ENCODE peak calls at places on chromosome 10, in four cellular contexts. W is K562, Q is HCT116, U is SK-N-SH. F is an unnamed sample.

GRCh38 chr10:86265236-86265876 is 101.2 kb downstream of the GRID1 start:
- DNase-seq in W (no peak), Q (no peak), U (peak), F (no peak)

GRCh38 chr10:118873738-118874105 is 119.0 kb upstream of the CACUL1 start:
- DNase-seq in W (no peak), Q (no peak), U (no peak), F (no peak)

GRCh38 chr10:71314028-71314693 is 4.9 kb upstream of the SLC29A3 start:
- DNase-seq in W (peak), Q (peak), U (peak), F (no peak)

GRCh38 chr10:29343607-29344038 is 54.8 kb downstream of the LYZL1 start:
- DNase-seq in W (no peak), Q (no peak), U (no peak), F (no peak)

GRCh38 chr10:10804998-10805737 is 212.5 kb upstream of the CELF2 start:
- DNase-seq in W (no peak), Q (no peak), U (no peak), F (peak)

GRCh38 chr10:132632091-132632561 is 94.5 kb downstream of the INPP5A start:
- DNase-seq in W (no peak), Q (no peak), U (no peak), F (no peak)

GRCh38 chr10:6583447-6583846 is 3.4 kb upstream of the PRKCQ start:
- DNase-seq in W (peak), Q (no peak), U (no peak), F (no peak)

GRCh38 chr10:110336111-110336721 is 31.5 kb upstream of the SMNDC1 start:
- DNase-seq in W (no peak), Q (no peak), U (peak), F (no peak)

GRCh38 chr10:110918269-110918632 is 729 bp downstream of the BBIP1 start:
- DNase-seq in W (peak), Q (peak), U (no peak), F (peak)

GRCh38 chr10:29319205-29319781 is 30.4 kb downstream of the LYZL1 start:
- DNase-seq in W (no peak), Q (no peak), U (no peak), F (peak)

GRCh38 chr10:15200626-15201025 is 32.1 kb upstream of the NMT2 start:
- DNase-seq in W (no peak), Q (peak), U (no peak), F (peak)

GRCh38 chr10:68302503-68302823 is 29.4 kb upstream of the HNRNPH3 start:
- DNase-seq in W (no peak), Q (no peak), U (no peak), F (no peak)

GRCh38 chr10:68302871-68303270 is 29.0 kb upstream of the HNRNPH3 start:
- DNase-seq in W (no peak), Q (no peak), U (no peak), F (no peak)

GRCh38 chr10:68301790-68302502 is 29.9 kb upstream of the HNRNPH3 start:
- DNase-seq in W (peak), Q (peak), U (peak), F (peak)

GRCh38 chr10:68303849-68304412 is 27.9 kb upstream of the HNRNPH3 start:
- DNase-seq in W (no peak), Q (no peak), U (no peak), F (peak)

DNA sequence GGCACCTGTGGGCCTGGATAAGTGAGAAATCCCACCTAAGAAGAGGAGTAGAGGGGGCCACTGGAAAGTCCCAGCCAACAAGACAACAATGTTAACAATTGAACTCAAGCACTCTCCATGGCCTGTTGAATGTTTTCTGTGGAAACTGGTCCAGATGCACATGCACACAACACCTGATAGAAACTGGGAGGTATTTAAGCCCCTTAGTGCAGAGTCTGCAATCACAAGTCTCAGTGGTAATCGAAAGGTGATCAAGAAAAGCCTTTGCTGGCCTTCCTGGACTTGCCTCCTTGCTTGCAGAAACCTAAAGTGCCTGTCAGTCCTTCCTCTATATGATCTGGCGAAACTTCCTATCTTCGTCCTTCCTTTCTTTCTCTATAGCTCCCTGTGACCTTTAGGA is 30.6 kb upstream of the HNRNPH3 start:
- DNase-seq in W (no peak), Q (no peak), U (no peak), F (no peak)
- TF ChIP-seq ELF1 in W (no peak), Q (no peak), U (no peak), F (no peak)

GRCh38 chr10:101658910-101659309 is 36.1 kb downstream of the FBXW4 start:
- DNase-seq in W (no peak), Q (no peak), U (no peak), F (no peak)

GRCh38 chr10:101655581-101655980 is 39.4 kb downstream of the FBXW4 start:
- DNase-seq in W (no peak), Q (no peak), U (no peak), F (no peak)

GRCh38 chr10:101653536-101653935 is 41.4 kb downstream of the FBXW4 start:
- DNase-seq in W (no peak), Q (no peak), U (no peak), F (no peak)

GRCh38 chr10:101660268-101660667 is 34.7 kb downstream of the FBXW4 start:
- DNase-seq in W (no peak), Q (no peak), U (no peak), F (no peak)

DNA sequence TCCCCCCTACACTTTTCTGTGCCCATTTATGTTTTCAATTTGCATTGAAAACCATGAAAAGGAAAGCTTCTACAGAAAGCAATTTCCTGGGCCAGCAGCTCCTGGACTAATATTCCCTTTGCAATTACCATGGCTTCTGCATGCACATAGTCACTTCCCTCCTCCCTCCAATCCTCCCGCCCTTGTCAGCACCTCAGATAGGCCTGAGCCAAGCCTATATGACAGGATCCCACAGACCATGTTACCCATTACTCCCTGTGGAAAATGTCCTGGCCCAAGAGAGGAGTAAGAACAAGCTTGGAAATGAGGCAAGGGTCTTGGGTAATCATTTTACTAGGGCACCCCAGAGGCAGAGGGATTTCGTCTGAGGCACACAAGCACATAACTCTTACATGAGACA is 38.1 kb downstream of the FBXW4 start:
- DNase-seq in W (no peak), Q (no peak), U (no peak), F (no peak)
- TF ChIP-seq ELF1 in W (no peak), Q (no peak), U (no peak), F (no peak)

GRCh38 chr10:13990392-13990805 is 340.3 kb downstream of the FRMD4A start:
- DNase-seq in W (no peak), Q (no peak), U (no peak), F (no peak)

GRCh38 chr10:13991353-13991752 is 339.4 kb downstream of the FRMD4A start:
- DNase-seq in W (no peak), Q (no peak), U (no peak), F (no peak)

GRCh38 chr10:13990918-13991317 is 339.8 kb downstream of the FRMD4A start:
- DNase-seq in W (no peak), Q (no peak), U (no peak), F (no peak)

GRCh38 chr10:13987472-13987871 is 343.3 kb downstream of the FRMD4A start:
- DNase-seq in W (no peak), Q (no peak), U (no peak), F (no peak)

DNA sequence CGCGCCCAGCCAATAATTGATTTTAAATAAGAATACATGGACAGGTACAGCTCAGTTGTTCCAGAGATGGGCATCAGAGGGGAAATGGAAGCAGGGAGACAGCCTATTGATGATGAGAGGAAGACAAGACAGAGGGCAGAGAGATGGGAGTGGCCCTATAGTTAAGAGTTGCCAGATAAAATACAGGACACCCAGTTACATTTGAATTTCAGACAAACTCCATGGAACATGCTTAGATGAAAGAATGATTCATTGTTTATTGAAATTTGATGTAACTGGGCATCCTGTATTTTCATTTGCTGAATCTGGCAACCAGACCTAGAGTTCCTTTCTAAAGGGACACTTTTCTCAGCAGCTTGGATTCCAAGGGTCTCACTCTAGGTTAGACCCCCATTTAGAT is 341.1 kb downstream of the FRMD4A start:
- DNase-seq in W (no peak), Q (no peak), U (no peak), F (no peak)
- TF ChIP-seq ELF1 in W (no peak), Q (no peak), U (no peak), F (no peak)

GRCh38 chr10:103627111-103627892 is 133.8 kb downstream of the NEURL1 start:
- DNase-seq in W (no peak), Q (no peak), U (no peak), F (no peak)
- TF ChIP-seq ELF1 in W (no peak), Q (no peak), U (no peak), F (no peak)